ENCODE peak calls at places on chromosomes 3 and 15, in nine cellular contexts. G is NAMALWA; Y is COR-L47; Z is CD4-positive, alpha-beta T cell; K is iPS DF 19.7; B is effector CD4-positive, alpha-beta T cell; E is activated naive CD8-positive, alpha-beta T cell treated with anti-CD3 and anti-CD28 coated beads, Interleukin-2, amount 50 U/mL, for 24 hours; N is NCI-H1105 treated with DMSO at 0.1 percent for 48 hours; D is iris pigment epithelial cell. R is an unnamed sample.

GRCh38 chr15:72342385-72342784 is 22.4 kb upstream of the CELF6 start:
- DNase-seq in G (peak), Y (peak), Z (peak), K (peak), B (peak), E (peak), N (peak), D (peak), R (no peak)

GRCh38 chr3:100880072-100880471 is 113.1 kb downstream of the ABI3BP start:
- DNase-seq in G (no peak), Y (no peak), Z (no peak), K (no peak), B (no peak), E (no peak), N (no peak), D (no peak), R (no peak)

GRCh38 chr15:33234019-33234418 is 39.5 kb upstream of the FMN1 start:
- DNase-seq in G (peak), Y (peak), Z (no peak), K (no peak), B (no peak), E (no peak), N (peak), D (peak), R (no peak)

GRCh38 chr3:76024640-76025039 is 239.3 kb upstream of the ZNF717 start:
- DNase-seq in G (peak), Y (peak), Z (no peak), K (no peak), B (no peak), E (no peak), N (peak), D (peak), R (no peak)

GRCh38 chr15:85063088-85063487 is 81.4 kb downstream of the PDE8A start:
- DNase-seq in G (no peak), Y (no peak), Z (no peak), K (no peak), B (no peak), E (no peak), N (no peak), D (no peak), R (no peak)

GRCh38 chr15:52288051-52288942 is 7.3 kb downstream of the MYO5C start:
- DNase-seq in G (no peak), Y (peak), Z (no peak), K (no peak), B (no peak), E (no peak), N (no peak), D (peak), R (no peak)

GRCh38 chr15:90660195-90660995 is 56.8 kb upstream of the BLM start:
- DNase-seq in G (peak), Y (no peak), Z (peak), K (no peak), B (peak), E (peak), N (no peak), D (peak), R (no peak)

GRCh38 chr3:33440578-33441321 is 545 bp upstream of the UBP1 start:
- DNase-seq in G (peak), Y (peak), Z (peak), K (peak), B (peak), E (peak), N (peak), D (peak), R (peak)

GRCh38 chr3:69967156-69967555 is 32.4 kb upstream of the SAMMSON start:
- DNase-seq in G (no peak), Y (no peak), Z (no peak), K (no peak), B (no peak), E (no peak), N (no peak), D (no peak), R (no peak)

GRCh38 chr15:41562784-41563198 is 3.8 kb downstream of the TYRO3 start:
- DNase-seq in G (no peak), Y (peak), Z (no peak), K (no peak), B (no peak), E (no peak), N (no peak), D (no peak), R (no peak)

GRCh38 chr3:148943531-148944200 is 47.7 kb upstream of the GYG1 start:
- DNase-seq in G (peak), Y (peak), Z (no peak), K (no peak), B (no peak), E (peak), N (peak), D (peak), R (peak)

GRCh38 chr15:91271565-91272153 is 171.6 kb downstream of the SV2B start:
- DNase-seq in G (peak), Y (peak), Z (peak), K (no peak), B (peak), E (peak), N (peak), D (peak), R (peak)

GRCh38 chr3:193572426-193572908 is 17.8 kb upstream of the ATP13A4 start:
- DNase-seq in G (peak), Y (peak), Z (peak), K (no peak), B (peak), E (peak), N (peak), D (peak), R (peak)

GRCh38 chr15:81595752-81596151 is 221.7 kb upstream of the TMC3 start:
- DNase-seq in G (peak), Y (no peak), Z (no peak), K (no peak), B (no peak), E (no peak), N (no peak), D (no peak), R (no peak)

GRCh38 chr3:147518465-147518864 is 109.3 kb downstream of the ZIC1 start:
- DNase-seq in G (no peak), Y (no peak), Z (no peak), K (no peak), B (no peak), E (no peak), N (no peak), D (no peak), R (no peak)

GRCh38 chr3:160016972-160017371 is 28.3 kb downstream of the IL12A start:
- DNase-seq in G (no peak), Y (no peak), Z (no peak), K (no peak), B (no peak), E (no peak), N (no peak), D (peak), R (no peak)

GRCh38 chr3:184523825-184524615 is 37.6 kb upstream of the EPHB3 start:
- DNase-seq in G (peak), Y (peak), Z (no peak), K (no peak), B (no peak), E (no peak), N (no peak), D (peak), R (no peak)

GRCh38 chr15:64693134-64693533 is 82.3 kb downstream of the RBPMS2 start:
- DNase-seq in G (no peak), Y (no peak), Z (no peak), K (no peak), B (no peak), E (no peak), N (no peak), D (peak), R (no peak)

GRCh38 chr3:111812680-111813079 is 46.4 kb upstream of the PHLDB2 start:
- DNase-seq in G (no peak), Y (no peak), Z (no peak), K (no peak), B (no peak), E (no peak), N (no peak), D (peak), R (no peak)

GRCh38 chr3:194587438-194587931 is 45.7 kb downstream of the TMEM44 start:
- DNase-seq in G (no peak), Y (no peak), Z (no peak), K (no peak), B (no peak), E (no peak), N (no peak), D (peak), R (no peak)

GRCh38 chr3:114290911-114291901 is 2.6 kb upstream of the TIGIT start:
- DNase-seq in G (peak), Y (peak), Z (peak), K (peak), B (peak), E (peak), N (peak), D (peak), R (no peak)

GRCh38 chr15:100731259-100732156 is 129.1 kb downstream of the ASB7 start:
- DNase-seq in G (no peak), Y (no peak), Z (no peak), K (no peak), B (no peak), E (no peak), N (no peak), D (no peak), R (no peak)

GRCh38 chr15:60886680-60887079 is 342.4 kb downstream of the RORA start:
- DNase-seq in G (no peak), Y (no peak), Z (no peak), K (no peak), B (no peak), E (no peak), N (no peak), D (no peak), R (no peak)

GRCh38 chr3:20015525-20015924 is 3.5 kb upstream of the PP2D1 start:
- DNase-seq in G (no peak), Y (no peak), Z (no peak), K (no peak), B (no peak), E (no peak), N (no peak), D (no peak), R (no peak)

GRCh38 chr3:79767953-79768282 is at the start of gene ROBO1:
- DNase-seq in G (no peak), Y (no peak), Z (no peak), K (no peak), B (no peak), E (no peak), N (no peak), D (peak), R (no peak)

GRCh38 chr3:177465243-177465642 is 268.0 kb upstream of the TBL1XR1 start:
- DNase-seq in G (no peak), Y (no peak), Z (no peak), K (no peak), B (no peak), E (no peak), N (no peak), D (no peak), R (no peak)

GRCh38 chr3:187398955-187399354 is 30.8 kb downstream of the RTP4 start:
- DNase-seq in G (no peak), Y (no peak), Z (no peak), K (no peak), B (no peak), E (no peak), N (peak), D (no peak), R (no peak)

GRCh38 chr3:66483006-66483928 is 17.6 kb downstream of the LRIG1 start:
- DNase-seq in G (no peak), Y (no peak), Z (no peak), K (no peak), B (no peak), E (no peak), N (no peak), D (peak), R (no peak)

GRCh38 chr15:95594496-95594895 is 736.0 kb upstream of the NR2F2 start:
- DNase-seq in G (no peak), Y (no peak), Z (no peak), K (no peak), B (no peak), E (no peak), N (no peak), D (no peak), R (no peak)

GRCh38 chr15:67639591-67639990 is 97.1 kb downstream of the MAP2K5 start:
- DNase-seq in G (no peak), Y (no peak), Z (no peak), K (no peak), B (no peak), E (no peak), N (no peak), D (no peak), R (no peak)

GRCh38 chr15:38320181-38320580 is 67.5 kb downstream of the SPRED1 start:
- DNase-seq in G (no peak), Y (no peak), Z (no peak), K (no peak), B (no peak), E (no peak), N (no peak), D (peak), R (no peak)

GRCh38 chr3:13414040-13414729 is 5.9 kb downstream of the NUP210 start:
- DNase-seq in G (peak), Y (no peak), Z (peak), K (no peak), B (peak), E (peak), N (no peak), D (no peak), R (no peak)

R was measured in DMS79.